ENCODE peak calls at places on chromosomes 4 and X, in four cellular contexts. W is left ventricle myocardium inferior, P is endodermal cell, E is fibroblast of lung. V is an unnamed sample. For H3K27me3, the result is how much of the 10 kb centered on the place peaks cover.

GRCh38 chr4:113550510-113550909 is 211.0 kb downstream of the CAMK2D start:
- DNase-seq in E (no peak), W (no peak), P (no peak), V (no peak)

GRCh38 chr4:109302366-109303140 is at the start of gene COL25A1:
- DNase-seq in W (peak), P (peak), E (peak), V (peak)

GRCh38 chr4:35516102-35516501 is 728.2 kb downstream of the ARAP2 start:
- DNase-seq in W (no peak), E (no peak), P (no peak), V (peak)

GRCh38 chr4:74768857-74769525 is 25.3 kb downstream of the BTC start:
- DNase-seq in E (peak), W (no peak), P (no peak), V (peak)

GRCh38 chrX:37423864-37424569 is 74.9 kb downstream of the PRRG1 start:
- DNase-seq in E (peak), W (no peak), P (no peak), V (no peak)

GRCh38 chrX:153908219-153908875 is 3.9 kb downstream of the AVPR2 start:
- DNase-seq in P (peak), E (no peak), W (no peak), V (no peak)

GRCh38 chrX:20965270-20966044 is 408.8 kb upstream of the CNKSR2 start:
- DNase-seq in E (no peak), W (no peak), P (no peak), V (no peak)

GRCh38 chrX:154398668-154399526 is 720 bp downstream of the RPL10 start:
- DNase-seq in P (peak), E (peak), W (peak), V (no peak)

GRCh38 chr4:113435893-113436292 is 325.6 kb downstream of the CAMK2D start:
- DNase-seq in E (peak), P (peak), W (peak), V (peak)

GRCh38 chr4:51851937-51852290 is 9.0 kb downstream of the DCUN1D4 start:
- DNase-seq in P (no peak), E (no peak), W (no peak), V (no peak)

GRCh38 chr4:60195256-60195655 is 1004.9 kb upstream of the ADGRL3 start:
- DNase-seq in P (no peak), E (no peak), W (no peak), V (no peak)

GRCh38 chr4:15778742-15779231 is 659 bp downstream of the CD38 start:
- DNase-seq in E (no peak), P (no peak), W (peak), V (no peak)

GRCh38 chrX:150623583-150623982 is 55.2 kb downstream of the MTM1 start:
- DNase-seq in P (no peak), E (no peak), W (no peak), V (no peak)

GRCh38 chr4:25767877-25768475 is 94.8 kb downstream of the SEL1L3 start:
- DNase-seq in E (peak), P (peak), W (peak), V (peak)

GRCh38 chr4:36011381-36011780 is 232.9 kb downstream of the ARAP2 start:
- DNase-seq in P (no peak), W (no peak), E (no peak), V (no peak)

GRCh38 chr4:3013839-3014350 is 50.5 kb downstream of the GRK4 start:
- DNase-seq in W (no peak), E (no peak), P (peak), V (no peak)

GRCh38 chr4:113452868-113453620 is 308.5 kb downstream of the CAMK2D start:
- DNase-seq in E (peak), P (peak), W (no peak), V (no peak)

GRCh38 chrX:21806691-21807090 is 32.7 kb upstream of the MBTPS2 start:
- DNase-seq in W (no peak), E (no peak), P (no peak), V (peak)

GRCh38 chrX:9662148-9662547 is 103.5 kb downstream of the GPR143 start:
- DNase-seq in E (no peak), W (no peak), P (no peak), V (no peak)

GRCh38 chrX:116806288-116806802 is 343.6 kb upstream of the CT83 start:
- DNase-seq in W (no peak), E (no peak), P (peak), V (no peak)

GRCh38 chrX:113033966-113034680 is 193.5 kb upstream of the AMOT start:
- DNase-seq in P (no peak), W (no peak), E (no peak), V (no peak)

GRCh38 chr4:74933562-74934015 is 673 bp downstream of the PARM1 start:
- DNase-seq in P (no peak), E (peak), W (no peak), V (no peak)

GRCh38 chr4:104592894-104593470 is 98.3 kb upstream of the CXXC4 start:
- DNase-seq in P (peak), W (no peak), E (peak), V (no peak)

GRCh38 chr4:124499266-124499665 is 213.3 kb downstream of the ANKRD50 start:
- DNase-seq in E (no peak), W (no peak), P (no peak), V (no peak)

GRCh38 chr4:16582526-16582925 is 315.9 kb downstream of the LDB2 start:
- DNase-seq in W (no peak), P (peak), E (no peak), V (no peak)

GRCh38 chrX:133056341-133056740 is 40.6 kb downstream of the USP26 start:
- DNase-seq in P (no peak), E (no peak), W (no peak), V (no peak)

GRCh38 chr4:122764071-122764807 is 31.7 kb downstream of the BBS12 start:
- DNase-seq in W (no peak), E (peak), P (no peak), V (no peak)

GRCh38 chr4:74456849-74457395 is 12.0 kb downstream of the AREG start:
- DNase-seq in E (no peak), P (no peak), W (no peak), V (no peak)

GRCh38 chr4:119099227-119099910 is 36.3 kb upstream of the MYOZ2 start:
- DNase-seq in E (peak), W (no peak), P (no peak), V (no peak)

GRCh38 chr4:113849771-113850170 is 88.2 kb upstream of the CAMK2D start:
- DNase-seq in E (peak), W (peak), P (no peak), V (no peak)

GRCh38 chrX:53433651-53434639 is at the start of gene HSD17B10:
- DNase-seq in E (peak), W (peak), P (peak), V (peak)

GRCh38 chr4:90950385-90950841 is 823.2 kb downstream of the CCSER1 start:
- DNase-seq in W (no peak), E (peak), P (no peak), V (no peak)

GRCh38 chr4:37383579-37384229 is 139.2 kb downstream of the NWD2 start:
- DNase-seq in E (peak), W (no peak), P (peak), V (no peak)

GRCh38 chr4:125796138-125796537 is 481.4 kb downstream of the FAT4 start:
- DNase-seq in P (no peak), W (no peak), E (peak), V (no peak)

GRCh38 chrX:2283111-2283847 is 217.5 kb downstream of the DHRSX start:
- DNase-seq in E (no peak), W (no peak), P (no peak), V (no peak)

GRCh38 chr4:147409350-147409749 is 71.5 kb upstream of the EDNRA start:
- DNase-seq in P (no peak), E (peak), W (no peak), V (no peak)

GRCh38 chr4:139763668-139764067 is 98.0 kb downstream of the MGST2 start:
- DNase-seq in P (no peak), W (no peak), E (no peak), V (no peak)

GRCh38 chr4:139762715-139763114 is 97.1 kb downstream of the MGST2 start:
- DNase-seq in W (no peak), P (no peak), E (no peak), V (no peak)

GRCh38 chr4:139764192-139764591 is 98.6 kb downstream of the MGST2 start:
- DNase-seq in P (no peak), W (peak), E (no peak), V (no peak)

GRCh38 chr4:139763205-139763604 is 97.6 kb downstream of the MGST2 start:
- DNase-seq in E (no peak), P (peak), W (no peak), V (no peak)

GRCh38 chr4:139764686-139765085 is 99.1 kb downstream of the MGST2 start:
- DNase-seq in P (no peak), E (no peak), W (no peak), V (no peak)
- H3K4me3 ChIP-seq in P (no peak), E (no peak), W (peak), V (no peak)

DNA sequence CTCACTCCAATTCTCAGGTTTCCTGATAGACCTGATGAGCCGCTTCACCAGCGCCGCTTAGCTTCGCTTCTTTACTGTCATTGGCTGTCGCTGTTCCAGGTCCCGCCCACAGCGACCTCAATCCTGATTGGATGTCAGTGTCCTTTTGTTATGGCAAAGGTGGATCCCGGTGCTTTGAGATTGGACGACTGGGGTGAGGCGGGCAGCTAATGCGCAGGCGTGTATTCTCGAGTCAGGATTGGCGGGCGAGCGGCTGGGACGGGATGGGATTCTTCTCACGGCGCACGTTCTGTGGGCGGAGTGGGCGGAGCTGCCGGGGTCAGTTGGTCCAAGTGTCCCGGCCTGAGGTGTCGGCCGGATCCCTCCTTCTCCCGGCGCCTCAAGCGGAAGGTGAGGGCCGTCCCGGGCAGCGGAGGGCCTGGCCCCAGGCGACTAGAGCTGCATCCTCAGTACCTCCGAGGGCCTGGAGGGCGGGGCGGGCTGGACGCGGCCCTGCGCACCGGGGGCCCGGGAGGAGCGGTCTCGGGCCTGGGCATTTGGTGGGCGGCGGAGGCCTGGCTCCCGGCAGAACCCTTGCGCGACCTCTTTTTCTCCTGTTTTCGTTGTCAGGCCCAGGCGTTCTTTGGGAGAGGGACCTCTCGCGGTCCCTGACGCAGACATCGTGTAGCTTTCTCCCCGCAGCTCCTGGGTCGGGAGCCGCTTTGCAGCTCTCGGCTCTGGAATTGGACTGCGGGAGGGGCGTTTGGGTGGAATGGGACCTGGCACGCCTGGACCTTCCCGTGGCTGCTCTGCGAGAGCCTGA is at the start of gene SCOC:
- DNase-seq in E (peak), W (peak), P (peak), V (peak)
- H3K27me3 ChIP-seq in E (under half), W (under half), P (under half), V (under half)

GRCh38 chr4:183797041-183797444 is 108.1 kb upstream of the STOX2 start:
- DNase-seq in E (no peak), W (peak), P (no peak), V (no peak)

GRCh38 chr4:183801460-183802168 is 103.5 kb upstream of the STOX2 start:
- DNase-seq in P (peak), E (no peak), W (no peak), V (no peak)

GRCh38 chr4:183797445-183798248 is 107.5 kb upstream of the STOX2 start:
- DNase-seq in W (peak), P (peak), E (peak), V (no peak)

GRCh38 chr4:183798249-183798920 is 106.7 kb upstream of the STOX2 start:
- DNase-seq in P (peak), W (no peak), E (no peak), V (no peak)

GRCh38 chr4:183798921-183799307 is 106.2 kb upstream of the STOX2 start:
- DNase-seq in E (no peak), W (no peak), P (peak), V (no peak)
- H3K4me3 ChIP-seq in E (no peak), W (peak), P (peak), V (no peak)

DNA sequence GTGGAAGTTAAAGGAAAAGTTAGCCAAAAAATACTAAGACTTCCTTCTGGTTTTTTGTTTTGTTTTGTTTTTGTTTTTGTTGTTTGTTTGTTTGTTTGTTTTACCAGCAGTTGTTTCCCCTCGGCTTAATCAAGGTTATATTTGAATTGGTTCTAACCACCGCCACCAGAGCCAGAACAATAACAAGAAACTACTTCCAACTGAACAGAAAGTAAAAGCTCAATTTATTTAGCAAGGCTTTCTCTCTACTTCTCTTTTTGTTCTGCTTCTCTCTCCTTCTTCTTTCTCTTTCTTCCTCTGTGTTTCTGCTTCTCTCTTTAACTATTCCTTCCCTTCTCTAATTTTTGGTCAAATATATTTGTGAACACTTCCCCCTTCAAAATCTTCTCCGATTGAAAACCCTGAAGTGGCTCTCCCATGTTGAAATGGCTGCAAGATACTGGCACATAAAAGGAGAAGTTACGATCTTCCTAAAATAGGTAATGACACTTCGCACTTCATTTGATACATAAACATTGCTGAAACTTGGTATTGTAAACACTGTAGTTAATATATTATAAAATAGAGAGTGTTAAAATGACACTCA is 1195.9 kb upstream of the PRKX start:
- DNase-seq in P (no peak), W (no peak), E (no peak), V (no peak)
- H3K27me3 ChIP-seq in P (under half), W (under half), E (under half), V (under half)

DNA sequence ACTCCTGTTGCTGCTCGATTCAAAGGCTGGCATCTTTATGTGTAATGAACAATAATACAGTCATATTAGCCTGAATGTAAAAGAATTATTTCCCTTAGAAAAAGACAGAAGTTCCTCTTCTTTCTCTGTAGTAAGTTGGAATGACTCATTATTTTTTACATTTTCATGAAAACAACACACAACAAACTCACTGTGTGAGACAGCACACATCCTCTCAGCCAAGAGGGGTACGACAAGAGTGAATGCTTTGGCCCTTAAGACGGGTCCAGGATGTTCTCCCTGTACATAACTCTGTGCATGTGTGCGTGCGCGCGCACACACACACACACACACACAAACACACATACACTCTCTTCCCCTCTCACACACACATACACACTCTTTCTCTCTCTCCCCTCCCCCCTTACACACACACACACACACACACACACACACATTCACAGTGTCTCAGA is 72.8 kb downstream of the MANBA start:
- DNase-seq in P (no peak), E (no peak), W (no peak), V (no peak)
- H3K4me3 ChIP-seq in P (no peak), E (no peak), W (no peak), V (no peak)

GRCh38 chrX:104282326-104282725 is 27.6 kb upstream of the ESX1 start:
- DNase-seq in P (no peak), W (no peak), E (no peak), V (no peak)
- H3K27me3 ChIP-seq in P (under half), W (under half), E (under half), V (under half)

GRCh38 chr4:7655267-7655548 is 220.5 kb upstream of the PSAPL1 start:
- DNase-seq in W (no peak), P (no peak), E (no peak), V (no peak)

GRCh38 chr4:7652906-7653305 is 218.2 kb upstream of the PSAPL1 start:
- DNase-seq in P (no peak), W (no peak), E (no peak), V (no peak)

GRCh38 chr4:7654550-7655266 is 220.0 kb upstream of the PSAPL1 start:
- DNase-seq in P (peak), W (no peak), E (no peak), V (no peak)

GRCh38 chr4:7652451-7652871 is 217.7 kb upstream of the PSAPL1 start:
- DNase-seq in W (no peak), E (peak), P (no peak), V (no peak)

GRCh38 chr4:7653510-7654414 is 219.0 kb upstream of the PSAPL1 start:
- DNase-seq in P (no peak), W (no peak), E (no peak), V (no peak)
- H3K4me3 ChIP-seq in P (no peak), W (no peak), E (no peak), V (no peak)

GRCh38 chr4:649751-650310 is 24.2 kb downstream of the ATP5ME start:
- DNase-seq in W (no peak), P (no peak), E (no peak), V (no peak)
- H3K27me3 ChIP-seq in W (half or more), P (under half), E (under half), V (under half)

DNA sequence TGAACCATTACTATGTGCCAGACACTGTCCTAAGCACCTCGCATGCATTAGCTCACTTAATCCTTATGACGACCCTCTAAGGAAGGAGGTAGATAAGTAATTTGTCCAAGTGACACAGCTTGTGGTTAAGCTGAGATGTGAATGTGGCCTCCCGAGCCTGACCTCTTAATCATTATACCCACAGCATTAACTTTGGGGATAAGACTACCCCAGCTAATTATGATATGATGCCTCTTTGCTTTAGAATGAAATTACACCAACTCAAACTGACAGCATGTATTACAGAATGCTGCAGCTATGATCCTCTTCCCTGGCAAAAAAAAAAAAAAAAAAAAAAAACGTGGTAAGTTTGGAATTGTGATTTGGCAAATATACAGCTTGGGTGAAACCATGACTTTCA is 53.5 kb downstream of the APBB2 start:
- DNase-seq in E (peak), P (no peak), W (no peak), V (no peak)
- H3K4me3 ChIP-seq in E (no peak), P (no peak), W (no peak), V (no peak)